ENCODE peak calls at places on chromosome 15, in eight cellular contexts. L is suprapubic skin, G is HepG2, X is GM12878, U is sigmoid colon, M is stomach, I is upper lobe of left lung, H is H1. T is an unnamed sample. For H3K27me3, the result is how much of the 10 kb centered on the place peaks cover.

GRCh38 chr15:39597336-39597735 is 16.5 kb downstream of the THBS1 start:
- DNase-seq in L (no peak), G (no peak), X (no peak), U (no peak), M (no peak), I (no peak), H (no peak), T (no peak)

GRCh38 chr15:70762469-70763119 is 764 bp downstream of the UACA start:
- DNase-seq in L (no peak), G (no peak), X (no peak), U (peak), M (peak), I (peak), H (no peak), T (peak)

GRCh38 chr15:86082619-86083377 is 3.1 kb downstream of the AGBL1 start:
- DNase-seq in L (no peak), G (no peak), X (no peak), U (no peak), M (no peak), I (no peak), H (no peak), T (no peak)

GRCh38 chr15:76335851-76336253 is 721 bp upstream of the ISL2 start:
- DNase-seq in L (no peak), G (no peak), X (no peak), U (no peak), M (no peak), I (no peak), H (no peak), T (no peak)

GRCh38 chr15:73572296-73572695 is 60.9 kb downstream of the NPTN start:
- DNase-seq in L (no peak), G (no peak), X (no peak), U (no peak), M (no peak), I (no peak), H (no peak), T (no peak)

GRCh38 chr15:39462691-39463090 is 118.2 kb upstream of the THBS1 start:
- DNase-seq in L (no peak), G (no peak), X (no peak), U (no peak), M (no peak), I (no peak), H (no peak), T (no peak)

GRCh38 chr15:41564286-41564959 is 5.4 kb downstream of the TYRO3 start:
- DNase-seq in L (no peak), G (peak), X (no peak), U (no peak), M (no peak), I (no peak), H (no peak), T (no peak)

GRCh38 chr15:51076898-51077564 is 17.7 kb downstream of the TNFAIP8L3 start:
- DNase-seq in L (peak), G (no peak), X (peak), U (peak), M (peak), I (peak), H (no peak), T (peak)

GRCh38 chr15:58165661-58166060 is 27.5 kb downstream of the AQP9 start:
- DNase-seq in L (no peak), G (peak), X (no peak), U (no peak), M (peak), I (peak), H (no peak), T (no peak)

GRCh38 chr15:23424111-23424904 is 22.7 kb downstream of the GOLGA6L2 start:
- DNase-seq in L (peak), G (no peak), X (no peak), U (peak), M (no peak), I (no peak), H (no peak), T (no peak)

GRCh38 chr15:34365073-34365825 is 1.7 kb downstream of the LPCAT4 start:
- DNase-seq in L (no peak), G (no peak), X (no peak), U (no peak), M (no peak), I (no peak), H (no peak), T (no peak)

GRCh38 chr15:93037341-93038063 is 51.5 kb downstream of the RGMA start:
- DNase-seq in L (peak), G (no peak), X (no peak), U (peak), M (no peak), I (peak), H (no peak), T (no peak)

GRCh38 chr15:96353931-96354730 is 23.6 kb downstream of the NR2F2 start:
- DNase-seq in L (no peak), G (no peak), X (no peak), U (no peak), M (peak), I (no peak), H (no peak), T (no peak)
- H3K27me3 ChIP-seq in L (half or more), G (under half), X (under half), U (under half), M (under half), I (under half), H (half or more), T (half or more)

GRCh38 chr15:55168350-55168974 is 28.3 kb downstream of the RSL24D1 start:
- DNase-seq in L (no peak), G (peak), X (peak), U (no peak), M (peak), I (peak), H (peak), T (peak)
- TF ChIP-seq EP300 in L (no peak), G (no peak), X (no peak), U (no peak), M (no peak), I (no peak), H (no peak), T (no peak)

GRCh38 chr15:68096099-68096498 is 42.0 kb downstream of the PIAS1 start:
- DNase-seq in L (no peak), G (no peak), X (no peak), U (no peak), M (no peak), I (no peak), H (no peak), T (no peak)
- TF ChIP-seq POLR2AphosphoS5 in L (no peak), G (no peak), X (no peak), U (no peak), M (no peak), I (no peak), H (no peak), T (no peak)

GRCh38 chr15:89376441-89376840 is 41.8 kb upstream of the POLG start:
- DNase-seq in L (no peak), G (no peak), X (no peak), U (no peak), M (no peak), I (no peak), H (no peak), T (no peak)
- H3K27me3 ChIP-seq in L (half or more), G (under half), X (under half), U (half or more), M (under half), I (under half), H (half or more), T (half or more)

DNA sequence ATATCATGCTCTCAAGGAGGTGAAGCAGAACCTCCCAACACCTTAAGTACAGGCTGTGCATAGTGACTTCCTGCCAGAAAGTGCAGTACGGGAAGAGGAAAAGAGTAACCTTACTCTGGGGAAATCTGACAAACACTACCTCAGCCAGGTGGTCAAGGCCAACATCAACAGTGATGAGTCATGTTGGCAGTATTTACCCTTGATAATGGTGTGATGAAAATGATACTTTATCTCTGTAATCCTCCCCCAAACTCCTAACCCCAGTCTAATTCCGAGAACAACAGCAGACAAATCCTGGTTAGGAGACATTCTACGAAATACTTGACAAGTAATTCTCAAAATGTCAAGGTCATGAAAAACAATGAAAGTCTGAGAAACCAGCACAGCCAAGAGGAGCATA is 26.5 kb downstream of the ANKDD1A start:
- DNase-seq in L (peak), G (peak), X (no peak), U (no peak), M (no peak), I (no peak), H (no peak), T (no peak)
- TF ChIP-seq EP300 in L (no peak), G (peak), X (no peak), U (no peak), M (no peak), I (no peak), H (no peak), T (no peak)

GRCh38 chr15:90085565-90085964 is 16.7 kb downstream of the IDH2 start:
- DNase-seq in L (no peak), G (no peak), X (no peak), U (no peak), M (no peak), I (no peak), H (no peak), T (no peak)
- TF ChIP-seq POLR2AphosphoS5 in L (no peak), G (no peak), X (no peak), U (no peak), M (no peak), I (no peak), H (no peak), T (no peak)

T was measured in transverse colon.